ENCODE peak calls at places on chromosomes 12 and 14, in six cellular contexts. One of them, this sample, is unnamed.

GRCh38 chr12:98296462-98297079 is 218.8 kb upstream of the TMPO start:
- DNase-seq in HFF-Myc: no peak
- DNase-seq in IMR-90: no peak
- DNase-seq in coronary artery: no peak
- DNase-seq in upper lobe of right lung: no peak
- DNase-seq in astrocyte: no peak
- DNase-seq in this sample: no peak

GRCh38 chr14:75657331-75657730 is 3.3 kb downstream of the ERG28 start:
- DNase-seq in IMR-90: no peak
- DNase-seq in upper lobe of right lung: no peak
- DNase-seq in coronary artery: no peak
- DNase-seq in astrocyte: no peak
- DNase-seq in HFF-Myc: no peak
- DNase-seq in this sample: no peak

GRCh38 chr12:9787340-9787737 is 26.6 kb upstream of the CD69 start:
- DNase-seq in coronary artery: no peak
- DNase-seq in upper lobe of right lung: no peak
- DNase-seq in HFF-Myc: no peak
- DNase-seq in astrocyte: peak
- DNase-seq in IMR-90: peak
- DNase-seq in this sample: no peak

GRCh38 chr14:56846970-56847928 is 37.0 kb upstream of the OTX2 start:
- DNase-seq in IMR-90: no peak
- DNase-seq in upper lobe of right lung: no peak
- DNase-seq in astrocyte: no peak
- DNase-seq in coronary artery: no peak
- DNase-seq in HFF-Myc: no peak
- DNase-seq in this sample: no peak

GRCh38 chr12:28191018-28191595 is 851 bp downstream of the CCDC91 start:
- DNase-seq in IMR-90: peak
- DNase-seq in coronary artery: no peak
- DNase-seq in HFF-Myc: peak
- DNase-seq in upper lobe of right lung: no peak
- DNase-seq in astrocyte: peak
- DNase-seq in this sample: no peak

GRCh38 chr12:120836119-120836684 is 68.0 kb downstream of the SPPL3 start:
- DNase-seq in coronary artery: no peak
- DNase-seq in HFF-Myc: no peak
- DNase-seq in upper lobe of right lung: no peak
- DNase-seq in IMR-90: no peak
- DNase-seq in astrocyte: no peak
- DNase-seq in this sample: no peak

GRCh38 chr12:32666510-32666909 is 12.6 kb upstream of the DNM1L start:
- DNase-seq in HFF-Myc: no peak
- DNase-seq in coronary artery: no peak
- DNase-seq in IMR-90: no peak
- DNase-seq in astrocyte: no peak
- DNase-seq in upper lobe of right lung: no peak
- DNase-seq in this sample: no peak

GRCh38 chr12:4489551-4489950 is 43.9 kb upstream of the FGF6 start:
- DNase-seq in HFF-Myc: no peak
- DNase-seq in IMR-90: no peak
- DNase-seq in astrocyte: no peak
- DNase-seq in coronary artery: no peak
- DNase-seq in upper lobe of right lung: no peak
- DNase-seq in this sample: no peak

GRCh38 chr14:24232121-24232644 is at the start of gene NEDD8:
- DNase-seq in upper lobe of right lung: peak
- DNase-seq in astrocyte: peak
- DNase-seq in IMR-90: peak
- DNase-seq in coronary artery: peak
- DNase-seq in HFF-Myc: peak
- DNase-seq in this sample: peak

GRCh38 chr14:79705126-79705894 is 506.0 kb downstream of the DIO2 start:
- DNase-seq in coronary artery: no peak
- DNase-seq in astrocyte: no peak
- DNase-seq in HFF-Myc: no peak
- DNase-seq in upper lobe of right lung: no peak
- DNase-seq in IMR-90: no peak
- DNase-seq in this sample: no peak

GRCh38 chr12:89345830-89346740 is 6.2 kb downstream of the DUSP6 start:
- DNase-seq in HFF-Myc: peak
- DNase-seq in IMR-90: peak
- DNase-seq in upper lobe of right lung: peak
- DNase-seq in coronary artery: no peak
- DNase-seq in astrocyte: peak
- DNase-seq in this sample: no peak

GRCh38 chr14:53927171-53927570 is 29.5 kb downstream of the BMP4 start:
- DNase-seq in IMR-90: peak
- DNase-seq in astrocyte: peak
- DNase-seq in upper lobe of right lung: no peak
- DNase-seq in coronary artery: no peak
- DNase-seq in HFF-Myc: no peak
- DNase-seq in this sample: peak

GRCh38 chr14:75634848-75635247 is 25.8 kb downstream of the ERG28 start:
- DNase-seq in upper lobe of right lung: no peak
- DNase-seq in coronary artery: no peak
- DNase-seq in IMR-90: no peak
- DNase-seq in HFF-Myc: no peak
- DNase-seq in astrocyte: no peak
- DNase-seq in this sample: no peak

GRCh38 chr12:12693111-12693671 is 2.8 kb downstream of the GPR19 start:
- DNase-seq in upper lobe of right lung: no peak
- DNase-seq in coronary artery: no peak
- DNase-seq in IMR-90: no peak
- DNase-seq in HFF-Myc: no peak
- DNase-seq in astrocyte: no peak
- DNase-seq in this sample: no peak

DNA sequence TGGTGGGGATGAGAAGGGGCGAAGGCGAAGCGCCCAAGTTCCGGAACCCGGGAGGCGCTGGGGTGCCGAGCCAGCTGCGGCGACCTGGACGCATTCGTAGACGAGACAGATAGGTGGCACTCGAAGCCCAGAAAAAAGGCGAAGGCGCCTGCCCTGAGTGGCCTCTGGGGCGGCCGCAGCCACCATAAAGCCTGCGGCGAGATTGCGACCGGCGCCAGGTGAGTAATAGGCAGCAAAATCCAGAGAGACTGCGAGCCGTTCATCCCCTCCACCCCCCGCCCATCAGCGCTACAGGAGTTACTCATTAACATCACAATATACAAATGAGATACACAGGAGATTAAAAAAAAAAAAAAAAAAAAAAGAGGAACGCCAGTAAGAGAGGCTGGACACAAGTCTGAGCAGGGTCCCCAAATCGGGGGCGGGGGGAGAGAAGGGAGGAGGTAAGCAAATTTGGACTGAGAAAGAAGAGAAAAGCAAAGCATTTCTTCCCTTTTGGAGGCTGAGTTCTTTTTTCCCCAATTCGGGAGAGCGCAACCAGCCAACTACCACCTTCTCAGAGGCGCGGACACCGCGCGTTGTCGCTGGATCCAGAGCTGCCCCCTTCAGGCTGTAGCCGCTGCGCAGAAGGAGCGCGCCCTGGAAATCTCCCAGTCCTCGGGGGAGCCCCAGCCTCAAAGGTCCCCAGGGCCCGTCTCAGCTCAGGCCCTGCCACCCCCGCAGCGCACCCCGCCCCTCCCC is 15.7 kb downstream of the TBX3 start:
- DNase-seq in upper lobe of right lung: peak
- DNase-seq in HFF-Myc: no peak
- DNase-seq in astrocyte: peak
- DNase-seq in coronary artery: no peak
- DNase-seq in IMR-90: peak
- DNase-seq in this sample: no peak
- H3K4me3 ChIP-seq in upper lobe of right lung: peak
- H3K4me3 ChIP-seq in HFF-Myc: peak
- H3K4me3 ChIP-seq in astrocyte: peak
- H3K4me3 ChIP-seq in coronary artery: peak
- H3K4me3 ChIP-seq in IMR-90: peak
- H3K4me3 ChIP-seq in this sample: peak

GRCh38 chr14:67887478-67887877 is 67.9 kb downstream of the RAD51B start:
- DNase-seq in astrocyte: no peak
- DNase-seq in upper lobe of right lung: no peak
- DNase-seq in HFF-Myc: no peak
- DNase-seq in IMR-90: no peak
- DNase-seq in coronary artery: no peak
- DNase-seq in this sample: no peak

GRCh38 chr14:67886221-67886620 is 66.6 kb downstream of the RAD51B start:
- DNase-seq in coronary artery: no peak
- DNase-seq in HFF-Myc: no peak
- DNase-seq in upper lobe of right lung: no peak
- DNase-seq in astrocyte: no peak
- DNase-seq in IMR-90: no peak
- DNase-seq in this sample: no peak

GRCh38 chr14:67881225-67881624 is 61.6 kb downstream of the RAD51B start:
- DNase-seq in IMR-90: no peak
- DNase-seq in upper lobe of right lung: no peak
- DNase-seq in coronary artery: no peak
- DNase-seq in astrocyte: no peak
- DNase-seq in HFF-Myc: no peak
- DNase-seq in this sample: no peak

GRCh38 chr14:67882973-67883372 is 63.4 kb downstream of the RAD51B start:
- DNase-seq in IMR-90: no peak
- DNase-seq in upper lobe of right lung: no peak
- DNase-seq in astrocyte: no peak
- DNase-seq in coronary artery: no peak
- DNase-seq in HFF-Myc: no peak
- DNase-seq in this sample: no peak

GRCh38 chr14:67883717-67884116 is 64.1 kb downstream of the RAD51B start:
- DNase-seq in astrocyte: no peak
- DNase-seq in IMR-90: peak
- DNase-seq in HFF-Myc: no peak
- DNase-seq in upper lobe of right lung: no peak
- DNase-seq in coronary artery: no peak
- DNase-seq in this sample: no peak
- H3K4me3 ChIP-seq in astrocyte: no peak
- H3K4me3 ChIP-seq in IMR-90: no peak
- H3K4me3 ChIP-seq in HFF-Myc: no peak
- H3K4me3 ChIP-seq in upper lobe of right lung: no peak
- H3K4me3 ChIP-seq in coronary artery: no peak
- H3K4me3 ChIP-seq in this sample: no peak

DNA sequence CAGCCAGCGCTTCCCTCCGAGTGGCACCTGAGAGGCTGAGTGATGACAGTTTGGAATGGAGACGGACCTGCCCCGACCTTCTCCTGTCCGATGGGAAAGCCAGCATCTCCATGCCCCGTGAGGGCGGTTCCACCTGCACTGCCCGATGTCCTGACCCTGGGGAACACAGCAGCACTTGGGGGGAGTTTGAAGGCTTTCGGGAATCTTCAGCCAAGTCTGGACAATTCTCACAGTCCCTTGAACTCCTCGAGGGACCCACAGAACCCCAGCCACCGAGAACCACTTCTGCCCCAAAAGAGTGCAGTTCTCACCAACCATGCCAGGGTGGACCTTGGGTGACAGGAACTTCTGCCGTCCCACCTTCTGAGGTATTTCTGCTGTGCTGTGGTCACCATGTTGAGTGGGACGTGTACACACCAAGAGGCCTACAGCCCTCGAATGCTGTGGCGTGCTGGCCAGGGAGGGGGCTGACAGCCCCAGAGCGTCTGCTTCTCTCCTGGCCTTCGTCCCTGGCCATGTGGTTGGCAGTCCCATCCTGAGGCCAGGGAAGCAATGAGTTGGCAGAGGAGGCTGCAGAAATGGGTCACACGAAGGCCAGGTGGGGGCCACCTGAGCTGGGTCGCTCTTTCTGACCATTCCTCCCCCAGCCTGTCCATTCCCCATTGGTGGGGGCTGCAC is 1.0 kb downstream of the CLBA1 start:
- DNase-seq in HFF-Myc: no peak
- DNase-seq in coronary artery: no peak
- DNase-seq in upper lobe of right lung: no peak
- DNase-seq in IMR-90: no peak
- DNase-seq in astrocyte: no peak
- DNase-seq in this sample: no peak
- H3K4me3 ChIP-seq in HFF-Myc: peak
- H3K4me3 ChIP-seq in coronary artery: peak
- H3K4me3 ChIP-seq in upper lobe of right lung: peak
- H3K4me3 ChIP-seq in IMR-90: peak
- H3K4me3 ChIP-seq in astrocyte: peak
- H3K4me3 ChIP-seq in this sample: peak

GRCh38 chr14:70812124-70812818 is 3.0 kb upstream of the MAP3K9 start:
- DNase-seq in IMR-90: no peak
- DNase-seq in astrocyte: no peak
- DNase-seq in upper lobe of right lung: no peak
- DNase-seq in coronary artery: no peak
- DNase-seq in HFF-Myc: no peak
- DNase-seq in this sample: no peak
- H3K4me3 ChIP-seq in IMR-90: no peak
- H3K4me3 ChIP-seq in astrocyte: no peak
- H3K4me3 ChIP-seq in upper lobe of right lung: no peak
- H3K4me3 ChIP-seq in coronary artery: no peak
- H3K4me3 ChIP-seq in HFF-Myc: no peak
- H3K4me3 ChIP-seq in this sample: no peak

GRCh38 chr12:50221228-50222008 is 54.2 kb upstream of the CERS5 start:
- DNase-seq in IMR-90: peak
- DNase-seq in coronary artery: no peak
- DNase-seq in upper lobe of right lung: no peak
- DNase-seq in astrocyte: peak
- DNase-seq in HFF-Myc: peak
- DNase-seq in this sample: no peak
- H3K4me3 ChIP-seq in IMR-90: peak
- H3K4me3 ChIP-seq in coronary artery: peak
- H3K4me3 ChIP-seq in upper lobe of right lung: peak
- H3K4me3 ChIP-seq in astrocyte: peak
- H3K4me3 ChIP-seq in HFF-Myc: peak
- H3K4me3 ChIP-seq in this sample: peak

DNA sequence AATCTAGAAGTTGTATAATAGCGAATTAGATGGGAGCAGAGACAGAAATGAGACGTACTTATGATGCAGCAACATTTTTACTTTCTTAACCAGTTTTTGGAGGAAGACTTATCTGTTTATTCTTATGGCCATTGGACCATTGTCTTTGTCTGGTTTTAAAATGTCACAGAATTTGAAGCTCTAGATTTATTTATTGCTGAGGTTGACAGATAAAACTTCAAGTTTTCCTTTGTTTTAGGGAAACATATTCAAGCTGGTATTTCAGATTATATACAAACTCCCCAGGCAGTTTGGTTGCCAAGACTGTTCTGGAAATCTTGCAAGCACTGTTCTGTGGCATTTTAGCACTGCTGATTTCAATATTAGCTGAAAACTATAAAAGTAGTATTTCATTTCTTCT is 1021.7 kb downstream of the GALC start:
- DNase-seq in HFF-Myc: no peak
- DNase-seq in upper lobe of right lung: no peak
- DNase-seq in astrocyte: no peak
- DNase-seq in IMR-90: no peak
- DNase-seq in coronary artery: no peak
- DNase-seq in this sample: no peak
- H3K4me3 ChIP-seq in HFF-Myc: no peak
- H3K4me3 ChIP-seq in upper lobe of right lung: no peak
- H3K4me3 ChIP-seq in astrocyte: no peak
- H3K4me3 ChIP-seq in IMR-90: no peak
- H3K4me3 ChIP-seq in coronary artery: no peak
- H3K4me3 ChIP-seq in this sample: no peak

GRCh38 chr12:79643821-79644220 is 46.9 kb downstream of the PAWR start:
- DNase-seq in upper lobe of right lung: no peak
- DNase-seq in HFF-Myc: no peak
- DNase-seq in IMR-90: no peak
- DNase-seq in coronary artery: no peak
- DNase-seq in astrocyte: no peak
- DNase-seq in this sample: no peak
- H3K4me3 ChIP-seq in upper lobe of right lung: no peak
- H3K4me3 ChIP-seq in HFF-Myc: no peak
- H3K4me3 ChIP-seq in IMR-90: no peak
- H3K4me3 ChIP-seq in coronary artery: no peak
- H3K4me3 ChIP-seq in astrocyte: no peak
- H3K4me3 ChIP-seq in this sample: no peak